ENCODE peak calls at places on chromosomes 16 and 17, in four cellular contexts. R is psoas muscle, I is stomach, H is neural progenitor cell. K is an unnamed sample.
A peak's percentile ranks its signal among the peaks of the same experiment; 100 is the strongest.

GRCh38 chr16:27999687-28000086 is 63.8 kb downstream of the GSG1L start:
- DNase-seq in H (no peak), R (no peak), I (no peak), K (no peak)

GRCh38 chr17:2120550-2121335 is 65.8 kb downstream of the HIC1 start:
- DNase-seq in R (no peak), I (no peak), H (no peak), K (no peak)

GRCh38 chr17:42247734-42248133 is 28.5 kb downstream of the STAT5B start:
- DNase-seq in R (no peak), I (no peak), H (no peak), K (no peak)

GRCh38 chr16:66512589-66513404 is 37.1 kb downstream of the TK2 start:
- DNase-seq in R (no peak), I (peak; percentile 21), H (no peak), K (no peak)

GRCh38 chr16:49419016-49419415 is 45.4 kb downstream of the C16orf78 start:
- DNase-seq in H (peak; percentile 28), I (no peak), R (no peak), K (no peak)

GRCh38 chr17:7852262-7852670 is 2.6 kb upstream of the TMEM88 start:
- DNase-seq in H (no peak), R (peak; percentile 58), I (no peak), K (no peak)

GRCh38 chr16:30533146-30533522 is 1.5 kb downstream of the ZNF747 start:
- DNase-seq in H (no peak), I (peak; percentile 64), R (no peak), K (no peak)

GRCh38 chr17:77769215-77769614 is 189.3 kb upstream of the TNRC6C start:
- DNase-seq in H (no peak), I (no peak), R (no peak), K (no peak)

GRCh38 chr17:2853111-2853721 is 57.0 kb downstream of the RAP1GAP2 start:
- DNase-seq in H (peak; percentile 72), I (peak; percentile 68), R (peak; percentile 68), K (no peak)

GRCh38 chr17:4786111-4786491 is at the start of gene VMO1:
- DNase-seq in H (peak; percentile 45), I (no peak), R (peak; percentile 61), K (no peak)

GRCh38 chr16:88014954-88015805 is 63.9 kb downstream of the BANP start:
- DNase-seq in H (no peak), R (no peak), I (peak; percentile 13), K (no peak)

GRCh38 chr16:66934138-66934838 is at the start of gene CIAO2B:
- DNase-seq in I (peak; percentile 92), R (peak; percentile 95), H (peak; percentile 87), K (no peak)

GRCh38 chr16:11985250-11985649 is 8.7 kb downstream of the SNX29 start:
- DNase-seq in R (no peak), I (no peak), H (no peak), K (no peak)

DNA sequence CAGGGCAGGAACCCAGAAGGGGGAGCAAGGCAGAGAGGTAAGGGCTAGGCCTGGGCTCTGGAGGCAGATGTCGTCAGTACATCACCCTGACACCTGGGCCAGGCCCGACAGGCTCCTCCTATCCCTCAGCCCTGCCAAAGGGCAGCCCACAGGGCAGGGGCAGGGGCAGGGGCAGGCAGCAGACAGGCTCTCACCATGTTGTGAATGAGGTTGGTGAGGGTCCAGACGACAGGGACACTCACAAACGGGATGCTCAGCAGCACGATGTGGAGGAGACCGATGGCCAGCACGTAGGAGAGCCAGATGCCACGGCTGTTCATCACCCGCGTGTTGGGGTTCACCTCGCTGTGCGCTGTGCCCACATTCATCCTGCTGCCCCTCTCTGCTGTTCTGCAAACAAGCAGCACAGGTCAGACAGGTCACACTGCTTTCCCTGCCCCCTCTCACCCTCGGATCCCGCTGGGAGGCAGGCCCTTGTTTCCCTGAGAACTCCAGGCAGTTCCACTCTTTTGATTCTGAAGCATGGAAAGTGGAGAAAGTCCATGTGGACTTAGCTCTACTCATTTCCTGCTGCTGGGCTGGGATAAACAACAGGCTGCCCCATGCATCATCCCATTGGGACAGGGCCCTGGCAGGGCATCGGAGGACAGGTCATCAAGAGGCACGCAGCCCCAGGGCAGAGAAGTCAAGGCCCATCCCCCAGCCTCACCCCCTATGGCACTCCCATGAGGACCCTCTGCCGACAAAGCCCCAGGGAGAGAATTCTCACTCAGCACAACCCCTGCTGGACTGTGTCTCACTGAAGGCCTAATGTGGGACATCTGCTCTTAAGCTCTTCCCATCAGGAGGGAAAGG is 3.3 kb downstream of the ORMDL3 start:
- DNase-seq in I (no peak), H (peak; percentile 51), R (no peak), K (no peak)
- TF ChIP-seq CTCF in I (no peak), H (peak; percentile 30), R (no peak), K (no peak)

DNA sequence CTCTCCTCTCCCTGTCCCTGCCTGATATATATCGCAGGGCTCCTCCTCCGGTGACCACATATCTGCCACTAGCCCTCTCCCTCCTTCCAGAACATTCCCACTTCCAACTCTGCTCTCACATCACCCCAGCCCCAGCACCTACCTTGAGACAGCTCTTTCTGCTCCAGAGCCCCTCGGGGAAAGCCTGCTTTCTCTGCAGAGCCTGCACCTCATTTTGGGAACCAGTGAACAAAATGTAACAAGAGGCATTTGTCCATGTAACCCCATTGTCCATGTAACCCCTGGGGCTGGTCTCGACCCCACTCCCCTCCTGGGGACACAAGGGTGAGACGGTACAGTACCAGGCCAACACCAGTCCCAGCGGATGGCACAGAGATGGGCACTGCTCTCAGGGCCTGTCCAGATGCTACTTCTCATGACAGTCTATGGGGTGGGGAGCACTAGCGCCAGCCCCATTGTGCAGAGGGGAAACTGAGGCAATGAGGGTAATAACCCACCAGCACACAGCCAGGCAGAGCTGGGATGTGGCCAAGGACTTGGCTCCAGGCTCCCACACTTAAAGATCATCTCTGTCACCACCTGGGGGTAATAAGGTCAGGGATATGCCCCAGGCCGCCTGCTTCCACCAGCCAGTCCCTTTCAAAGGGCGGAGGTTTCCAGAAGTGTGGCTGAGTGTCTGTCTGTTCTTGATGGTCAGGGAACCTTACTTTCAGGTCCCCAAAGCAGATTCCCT is 42.8 kb downstream of the TBC1D16 start:
- DNase-seq in I (no peak), H (no peak), R (no peak), K (no peak)
- H3K27ac ChIP-seq in I (peak overlapping the region; percentile 41), H (no peak overlapping the region), R (no peak overlapping the region), K (no peak overlapping the region)

DNA sequence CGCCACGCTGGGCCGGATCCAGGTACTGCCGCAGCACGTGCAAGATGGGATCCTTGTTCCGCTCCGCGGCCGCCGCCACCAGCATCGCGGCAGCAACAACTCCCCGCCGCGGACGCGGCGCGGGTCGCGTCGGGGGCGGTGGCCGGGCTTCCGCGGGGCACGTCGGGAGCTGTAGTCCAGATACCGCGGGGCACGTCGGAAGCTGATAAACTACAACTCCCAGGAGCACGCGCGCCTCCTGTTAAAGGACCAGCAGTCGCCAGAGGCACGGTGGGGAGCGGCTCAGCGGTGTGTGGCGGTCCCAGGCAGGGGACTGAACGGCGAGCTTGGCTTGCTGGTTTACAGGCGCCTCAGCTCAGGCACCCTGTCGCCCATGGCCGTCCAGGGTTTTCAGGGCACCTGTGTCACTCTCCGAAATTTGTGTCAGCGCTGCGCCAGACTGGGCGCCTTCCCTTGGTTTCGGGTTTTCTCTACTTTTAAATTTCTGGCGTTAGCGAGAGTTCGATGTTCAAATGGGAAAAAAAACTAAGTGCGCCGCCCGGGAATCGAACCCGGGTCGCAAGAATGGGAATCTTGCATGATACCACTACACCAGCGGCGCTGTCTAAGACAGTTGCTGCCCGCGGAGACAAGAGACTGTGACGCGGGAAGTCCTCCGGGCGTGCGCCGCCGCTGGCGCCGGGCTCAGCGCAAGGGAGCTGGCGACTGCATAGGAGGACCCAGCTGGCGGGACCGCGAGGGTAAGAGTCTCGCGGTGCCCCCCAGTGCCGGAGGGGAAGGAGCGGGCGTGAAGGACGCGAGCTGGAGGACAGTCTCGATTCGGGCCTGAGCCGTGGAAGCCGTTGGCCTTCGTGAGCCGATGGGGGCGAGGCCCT is at the start of gene METTL26:
- DNase-seq in R (peak; percentile 98), I (peak; percentile 97), H (peak; percentile 98), K (peak; percentile 81)
- TF ChIP-seq CTCF in R (no peak), I (no peak), H (no peak), K (no peak)

GRCh38 chr16:84999857-85000480 is 11.4 kb downstream of the ZDHHC7 start:
- DNase-seq in I (peak; percentile 50), H (no peak), R (no peak), K (no peak)

GRCh38 chr16:84996365-84996764 is 15.0 kb downstream of the ZDHHC7 start:
- DNase-seq in R (peak; percentile 31), H (no peak), I (no peak), K (no peak)

GRCh38 chr16:85002099-85002541 is 9.2 kb downstream of the ZDHHC7 start:
- DNase-seq in H (no peak), R (no peak), I (no peak), K (no peak)

GRCh38 chr16:85002643-85003042 is 8.7 kb downstream of the ZDHHC7 start:
- DNase-seq in H (peak; percentile 17), I (no peak), R (peak; percentile 61), K (no peak)

DNA sequence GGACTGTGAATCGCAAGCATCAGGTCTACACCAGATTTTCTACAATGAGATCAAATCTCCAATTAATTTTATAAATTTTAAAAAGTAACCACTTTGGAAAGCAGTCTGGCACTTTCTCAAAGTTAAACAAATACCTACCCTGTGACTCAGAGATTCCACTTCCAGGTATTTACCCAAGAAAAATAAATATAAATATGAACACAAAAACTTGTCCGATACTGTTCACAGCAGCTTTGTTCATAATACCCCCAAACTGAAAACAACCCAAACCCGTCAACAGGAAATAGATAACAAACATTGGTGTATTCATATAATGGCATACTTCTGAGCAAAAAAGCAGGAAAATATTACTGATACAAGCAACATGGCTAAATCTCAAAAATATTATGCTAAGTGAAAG is 12.1 kb downstream of the ZDHHC7 start:
- DNase-seq in I (no peak), H (no peak), R (no peak), K (no peak)
- H3K27ac ChIP-seq in I (peak overlapping the region; percentile 90), H (no peak overlapping the region), R (peak overlapping the region; percentile 24), K (peak overlapping the region; percentile 90)

GRCh38 chr17:62105861-62106260 is 40.8 kb upstream of the MED13 start:
- DNase-seq in R (no peak), H (no peak), I (peak; percentile 73), K (no peak)

GRCh38 chr17:62109924-62110323 is 44.8 kb upstream of the MED13 start:
- DNase-seq in I (no peak), H (no peak), R (no peak), K (no peak)

GRCh38 chr17:62110923-62111484 is 45.9 kb upstream of the MED13 start:
- DNase-seq in R (no peak), I (no peak), H (no peak), K (no peak)

GRCh38 chr17:62111562-62112180 is 46.6 kb upstream of the MED13 start:
- DNase-seq in H (no peak), I (no peak), R (no peak), K (no peak)

DNA sequence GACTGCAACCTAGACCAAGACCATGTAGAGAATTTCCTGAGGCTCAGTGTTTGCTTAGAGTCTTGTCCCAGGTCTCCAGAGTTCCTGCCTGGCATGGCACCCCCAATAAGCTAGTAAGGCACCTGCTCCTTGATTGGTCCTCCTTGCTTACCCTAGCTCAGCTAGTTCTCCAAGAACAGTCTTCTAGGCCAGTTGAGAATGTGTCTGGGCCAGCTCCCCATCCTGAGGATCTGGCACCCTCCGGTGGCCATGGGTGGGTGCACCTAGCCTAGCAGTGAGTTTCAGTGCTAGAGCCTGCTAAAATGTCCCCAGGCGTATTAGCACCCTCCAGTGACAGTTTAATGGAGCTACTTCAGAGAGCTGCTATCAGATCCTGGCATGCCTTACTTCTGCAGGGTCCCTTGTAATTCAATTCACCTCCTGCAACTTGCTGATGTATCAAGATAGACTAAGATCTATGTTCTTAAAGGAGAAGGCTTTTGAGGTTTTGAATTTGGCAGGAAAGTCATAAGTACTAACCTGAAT is 44.4 kb upstream of the MED13 start:
- DNase-seq in H (peak; percentile 74), R (no peak), I (peak; percentile 86), K (no peak)
- TF ChIP-seq CTCF in H (peak; percentile 65), R (no peak), I (no peak), K (peak; percentile 74)

K was measured in esophagus squamous epithelium.